ENCODE peak calls at places on chromosomes 16 and 17, in four cellular contexts. X is upper lobe of right lung, L is choroid plexus epithelial cell, Y is body of pancreas. V is an unnamed sample.

GRCh38 chr17:76597156-76598003 is 11.7 kb upstream of the ST6GALNAC2 start:
- DNase-seq in L (no peak), Y (no peak), X (peak; percentile 75), V (no peak)

GRCh38 chr17:30290696-30291570 is 811 bp downstream of the BLMH start:
- DNase-seq in L (peak; percentile 23), Y (peak; percentile 53), X (peak; percentile 73), V (no peak)

GRCh38 chr16:10729649-10730048 is 14.0 kb upstream of the NUBP1 start:
- DNase-seq in L (peak; percentile 11), Y (no peak), X (no peak), V (no peak)

GRCh38 chr17:40399185-40399584 is 18.5 kb downstream of the TOP2A start:
- DNase-seq in L (peak; percentile 82), Y (no peak), X (no peak), V (peak; percentile 12)

GRCh38 chr16:67718668-67719047 is 458 bp downstream of the GFOD2 start:
- DNase-seq in L (no peak), Y (no peak), X (no peak), V (no peak)

GRCh38 chr17:72424505-72425117 is 303.8 kb downstream of the SOX9 start:
- DNase-seq in L (no peak), X (no peak), Y (no peak), V (no peak)

GRCh38 chr17:1639549-1639948 is 6.0 kb downstream of the SCARF1 start:
- DNase-seq in X (peak; percentile 87), Y (peak; percentile 74), L (no peak), V (no peak)

GRCh38 chr16:72129976-72130656 is 36.5 kb downstream of the DHX38 start:
- DNase-seq in L (no peak), X (peak; percentile 66), Y (no peak), V (no peak)

GRCh38 chr17:76351526-76352071 is 2.1 kb downstream of the PRPSAP1 start:
- DNase-seq in L (no peak), X (no peak), Y (no peak), V (no peak)

GRCh38 chr17:44766409-44767038 is 7.7 kb downstream of the ADAM11 start:
- DNase-seq in X (no peak), Y (no peak), L (no peak), V (no peak)

GRCh38 chr16:27690604-27691003 is 140.7 kb downstream of the KATNIP start:
- DNase-seq in Y (no peak), L (peak; percentile 68), X (peak; percentile 57), V (no peak)

GRCh38 chr16:69523571-69523970 is 42.2 kb upstream of the NFAT5 start:
- DNase-seq in L (no peak), X (no peak), Y (no peak), V (no peak)

GRCh38 chr17:44197980-44198720 is 1.5 kb downstream of the ATXN7L3 start:
- DNase-seq in Y (no peak), L (peak; percentile 60), X (no peak), V (no peak)

GRCh38 chr16:71311553-71312158 is 22.5 kb upstream of the CMTR2 start:
- DNase-seq in L (peak; percentile 27), Y (peak; percentile 17), X (no peak), V (no peak)

GRCh38 chr17:44024853-44025252 is 10.1 kb upstream of the TMEM101 start:
- DNase-seq in X (no peak), Y (no peak), L (no peak), V (no peak)

GRCh38 chr16:51024703-51025102 is 126.4 kb downstream of the SALL1 start:
- DNase-seq in Y (no peak), X (no peak), L (no peak), V (no peak)

GRCh38 chr17:4945944-4946280 is 2.4 kb downstream of the PFN1 start:
- DNase-seq in Y (no peak), X (no peak), L (no peak), V (no peak)

GRCh38 chr17:42953669-42954068 is 10.6 kb downstream of the AARSD1 start:
- DNase-seq in L (peak; percentile 21), X (no peak), Y (peak; percentile 85), V (no peak)

GRCh38 chr16:84467256-84467655 is 37.2 kb downstream of the MEAK7 start:
- DNase-seq in X (peak; percentile 7), L (no peak), Y (no peak), V (no peak)

GRCh38 chr17:22090263-22090935 is 398.1 kb downstream of the KCNJ18 start:
- DNase-seq in X (no peak), L (no peak), Y (no peak), V (no peak)

GRCh38 chr17:33594000-33594399 is 300.9 kb upstream of the ASIC2 start:
- DNase-seq in X (no peak), L (no peak), Y (peak; percentile 14), V (no peak)

GRCh38 chr17:14245629-14246028 is 9.0 kb upstream of the CDRT15 start:
- DNase-seq in L (no peak), Y (no peak), X (no peak), V (no peak)

GRCh38 chr17:16036261-16036660 is 36.6 kb downstream of the TTC19 start:
- DNase-seq in X (no peak), Y (no peak), L (no peak), V (no peak)

GRCh38 chr17:185445-186138 is 4.1 kb upstream of the DOC2B start:
- DNase-seq in Y (no peak), X (no peak), L (no peak), V (no peak)

GRCh38 chr17:43040655-43041054 is 15.6 kb downstream of the RND2 start:
- DNase-seq in Y (no peak), L (no peak), X (no peak), V (no peak)

GRCh38 chr16:20901441-20902112 is 1.0 kb downstream of the LYRM1 start:
- DNase-seq in X (peak; percentile 82), L (peak; percentile 60), Y (peak; percentile 50), V (no peak)

GRCh38 chr16:67248401-67249177 is at the start of gene SLC9A5:
- DNase-seq in Y (no peak), X (peak; percentile 74), L (no peak), V (no peak)

GRCh38 chr17:61794792-61795191 is 68.5 kb downstream of the BRIP1 start:
- DNase-seq in Y (no peak), L (no peak), X (no peak), V (no peak)

GRCh38 chr16:86516618-86517003 is 6.3 kb downstream of the FOXF1 start:
- DNase-seq in X (no peak), L (peak; percentile 78), Y (no peak), V (no peak)

GRCh38 chr16:86515780-86516617 is 5.7 kb downstream of the FOXF1 start:
- DNase-seq in L (peak; percentile 62), X (no peak), Y (no peak), V (no peak)

GRCh38 chr16:86514656-86515376 is 4.5 kb downstream of the FOXF1 start:
- DNase-seq in X (no peak), Y (no peak), L (no peak), V (no peak)

GRCh38 chr16:86517033-86517432 is 6.7 kb downstream of the FOXF1 start:
- DNase-seq in X (no peak), L (no peak), Y (no peak), V (no peak)

DNA sequence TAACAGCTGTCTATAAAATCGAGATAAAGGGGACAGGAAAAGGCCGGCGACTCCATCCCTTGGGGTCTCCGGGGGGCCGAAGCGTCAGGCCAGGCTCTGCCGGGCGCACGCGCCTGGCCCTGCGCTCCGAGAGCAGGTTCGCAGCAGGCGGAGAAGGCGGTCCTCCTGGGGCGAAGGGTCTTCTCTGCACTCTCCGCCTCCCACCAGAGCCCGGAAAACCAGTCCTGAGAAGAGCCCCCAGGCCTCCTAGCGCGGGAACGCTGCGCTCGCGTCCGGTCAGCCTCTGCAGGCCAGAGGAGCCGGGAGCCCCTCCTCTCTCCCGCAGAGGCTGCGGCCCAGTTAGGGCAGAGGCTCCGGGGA is 5.1 kb downstream of the FOXF1 start:
- DNase-seq in Y (no peak), L (peak; percentile 44), X (no peak), V (no peak)
- H3K4me3 ChIP-seq in Y (no peak overlapping the region), L (peak overlapping the region; percentile 59), X (peak overlapping the region; percentile 62), V (peak overlapping the region; percentile 49)

DNA sequence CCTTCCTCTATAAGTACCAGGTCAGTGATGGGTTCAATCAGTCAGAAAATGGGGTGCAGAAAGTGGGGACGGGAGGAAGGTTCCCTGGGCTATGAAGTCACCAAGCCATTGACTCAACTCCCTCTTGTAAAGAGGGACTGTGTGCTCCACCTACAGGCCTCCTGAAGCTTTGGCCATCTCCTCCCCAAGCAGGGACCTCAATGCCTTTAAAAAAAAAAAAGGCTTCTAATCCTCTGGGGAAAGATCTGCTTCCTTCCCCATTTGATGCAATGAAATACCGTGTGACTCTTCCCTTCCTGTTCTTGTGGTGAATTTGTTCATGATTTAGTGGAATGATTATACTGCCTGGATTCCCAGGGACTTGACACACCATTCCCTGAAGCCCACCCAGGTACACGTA is 30.8 kb downstream of the VWA3A start:
- DNase-seq in Y (no peak), L (peak; percentile 5), X (no peak), V (no peak)
- TF ChIP-seq CTCF in Y (no peak), L (no peak), X (peak; percentile 8), V (no peak)

GRCh38 chr17:79990051-79990592 is 45.5 kb downstream of the TBC1D16 start:
- DNase-seq in Y (peak; percentile 62), L (no peak), X (no peak), V (no peak)

GRCh38 chr17:79990704-79991103 is 45.0 kb downstream of the TBC1D16 start:
- DNase-seq in X (no peak), L (no peak), Y (no peak), V (no peak)

GRCh38 chr17:79992657-79993389 is 42.8 kb downstream of the TBC1D16 start:
- DNase-seq in Y (no peak), L (peak; percentile 23), X (no peak), V (no peak)

GRCh38 chr17:79991924-79992656 is 43.6 kb downstream of the TBC1D16 start:
- DNase-seq in Y (peak; percentile 48), L (peak; percentile 25), X (no peak), V (no peak)

DNA sequence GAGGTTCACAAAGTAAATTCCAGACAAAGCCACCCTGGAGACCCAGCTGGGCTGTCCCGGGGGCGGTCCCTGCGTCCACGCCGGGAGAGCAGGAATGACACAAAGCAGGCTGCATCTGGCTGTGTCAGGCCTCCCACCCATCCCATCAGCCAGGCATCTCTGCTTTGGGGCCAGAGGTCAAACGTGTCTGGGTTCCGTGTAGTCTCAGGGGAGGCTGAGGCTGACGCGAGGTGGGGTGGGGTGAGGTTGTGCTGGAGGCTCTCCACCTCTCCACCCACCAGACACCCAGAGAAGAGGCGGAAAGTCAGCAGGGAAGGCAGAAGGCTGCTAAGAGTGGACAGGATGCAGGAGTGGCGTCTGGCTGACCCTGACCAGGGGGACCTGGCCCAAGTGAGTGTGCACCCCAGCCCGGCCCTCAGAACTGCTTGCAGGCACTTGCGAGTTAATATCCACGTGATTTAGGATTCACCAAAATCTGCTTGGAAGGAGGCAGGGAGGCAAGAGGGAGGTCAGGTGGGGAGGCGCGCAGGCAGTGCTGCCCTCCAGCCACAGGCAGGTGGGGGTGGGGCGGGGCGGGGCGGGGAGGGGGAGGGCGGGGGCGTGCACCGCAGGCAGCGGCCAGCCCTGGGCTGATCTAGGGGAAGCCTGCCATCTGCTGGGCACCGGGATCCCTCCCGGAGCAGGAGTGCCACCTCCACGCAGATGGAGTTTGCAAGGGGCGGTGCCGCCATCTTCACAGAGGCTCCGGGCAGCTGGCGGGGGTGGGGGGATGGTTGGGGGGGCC is 44.3 kb downstream of the TBC1D16 start:
- DNase-seq in Y (peak; percentile 89), X (peak; percentile 92), L (peak; percentile 82), V (no peak)
- H3K4me3 ChIP-seq in Y (no peak overlapping the region), X (peak overlapping the region; percentile 39), L (peak overlapping the region; percentile 49), V (peak overlapping the region; percentile 42)

DNA sequence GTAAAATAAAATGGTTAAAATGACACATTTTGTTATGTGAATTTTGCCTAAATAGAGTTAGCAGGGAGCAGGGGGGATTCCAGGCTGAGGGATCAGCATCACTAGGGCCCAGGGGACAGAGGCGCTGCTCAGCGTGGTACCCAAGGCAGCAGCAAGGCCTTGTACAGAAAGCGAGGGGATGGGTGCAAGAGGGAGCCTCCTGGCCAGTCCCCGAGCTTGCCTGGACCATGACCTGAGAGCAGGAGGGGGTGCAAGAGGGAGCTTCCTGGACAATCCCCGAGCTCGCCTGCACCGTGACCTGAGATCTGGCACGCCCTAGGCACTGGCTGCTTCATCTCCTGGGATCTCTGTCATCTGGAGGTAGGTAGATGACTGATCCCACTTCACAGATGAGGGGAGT is 17.3 kb upstream of the JPH3 start:
- DNase-seq in X (no peak), Y (no peak), L (no peak), V (no peak)
- TF ChIP-seq CTCF in X (no peak), Y (no peak), L (no peak), V (no peak)

V was measured in AG04449.